ENCODE peak calls at places on chromosomes 11 and 22, in five cellular contexts. T is dorsolateral prefrontal cortex, R is nephron progenitor cell, Y is HL-60, B is pancreas. Z is an unnamed sample.

GRCh38 chr11:1942541-1943260 is 4.4 kb upstream of the MRPL23 start:
- DNase-seq in T (no peak), R (peak; percentile 2), Y (no peak), B (peak; percentile 31), Z (peak; percentile 21)

GRCh38 chr11:10898763-10899541 is 41.1 kb upstream of the ZBED5 start:
- DNase-seq in T (no peak), R (no peak), Y (no peak), B (no peak), Z (peak; percentile 63)

GRCh38 chr11:99368579-99368978 is 347.8 kb downstream of the CNTN5 start:
- DNase-seq in T (no peak), R (no peak), Y (no peak), B (no peak), Z (no peak)

GRCh38 chr11:132312616-132313210 is 942.3 kb downstream of the NTM start:
- DNase-seq in T (no peak), R (peak; percentile 22), Y (peak; percentile 7), B (no peak), Z (no peak)

GRCh38 chr22:18973264-18974031 is 37.4 kb upstream of the PRODH start:
- DNase-seq in T (no peak), R (no peak), Y (no peak), B (no peak), Z (no peak)

GRCh38 chr22:32448980-32449379 is 15.3 kb downstream of the BPIFC start:
- DNase-seq in T (no peak), R (no peak), Y (no peak), B (no peak), Z (no peak)

GRCh38 chr11:75567971-75568370 is 5.9 kb downstream of the SERPINH1 start:
- DNase-seq in T (no peak), R (no peak), Y (no peak), B (no peak), Z (no peak)

GRCh38 chr11:6721343-6721742 is 38.2 kb upstream of the MRPL17 start:
- DNase-seq in T (no peak), R (no peak), Y (no peak), B (no peak), Z (no peak)

GRCh38 chr11:116231540-116231939 is 541.2 kb downstream of the BUD13 start:
- DNase-seq in T (no peak), R (no peak), Y (no peak), B (no peak), Z (no peak)

GRCh38 chr22:21624120-21624879 is 5.5 kb downstream of the YDJC start:
- DNase-seq in T (peak; percentile 57), R (peak; percentile 65), Y (peak; percentile 38), B (peak; percentile 69), Z (no peak)

GRCh38 chr11:105856954-105857353 is 165.1 kb downstream of the MSANTD4 start:
- DNase-seq in T (no peak), R (no peak), Y (no peak), B (no peak), Z (no peak)

GRCh38 chr11:95338430-95338991 is 107.5 kb upstream of the SESN3 start:
- DNase-seq in T (no peak), R (no peak), Y (no peak), B (no peak), Z (no peak)

GRCh38 chr11:117766576-117766975 is 30.4 kb downstream of the DSCAML1 start:
- DNase-seq in T (no peak), R (no peak), Y (no peak), B (no peak), Z (no peak)
- TF ChIP-seq CTCF in T (no peak), R (no peak), Y (no peak), B (no peak), Z (no peak)

GRCh38 chr11:65354265-65355012 is at the start of gene TIGD3:
- DNase-seq in T (peak; percentile 98), R (peak; percentile 99), Y (peak; percentile 95), B (peak; percentile 98), Z (peak; percentile 91)
- TF ChIP-seq CTCF in T (no peak), R (no peak), Y (no peak), B (no peak), Z (no peak)

DNA sequence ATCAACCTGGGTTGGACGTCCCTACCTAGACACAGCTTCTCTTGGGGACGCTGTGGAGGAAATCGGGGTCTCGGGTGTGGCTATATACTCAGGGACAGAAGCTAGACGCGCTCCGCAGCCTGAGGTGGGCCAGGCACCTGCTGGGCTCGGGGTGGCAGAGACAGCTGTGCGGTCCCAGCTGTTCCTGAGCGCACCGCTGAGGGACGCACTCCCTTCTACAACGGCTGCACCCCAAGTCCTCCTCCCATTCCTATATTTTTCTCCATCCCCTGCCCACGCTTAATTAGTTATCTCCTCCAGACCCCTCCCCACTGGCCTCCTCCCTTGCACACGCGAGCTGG is 188 bp upstream of the MTNR1B start:
- DNase-seq in T (no peak), R (no peak), Y (no peak), B (no peak), Z (no peak)
- TF ChIP-seq CTCF in T (no peak), R (no peak), Y (no peak), B (no peak), Z (no peak)

GRCh38 chr11:61126266-61126665 is 24.0 kb downstream of the CD5 start:
- DNase-seq in T (peak; percentile 53), R (no peak), Y (no peak), B (no peak), Z (no peak)
- TF ChIP-seq CTCF in T (no peak), R (no peak), Y (no peak), B (no peak), Z (no peak)

GRCh38 chr22:41813726-41814410 is 13.4 kb downstream of the CCDC134 start:
- DNase-seq in T (no peak), R (no peak), Y (no peak), B (no peak), Z (no peak)
- TF ChIP-seq CTCF in T (no peak), R (no peak), Y (no peak), B (no peak), Z (no peak)

GRCh38 chr11:114586797-114587196 is 8.8 kb downstream of the NXPE4 start:
- DNase-seq in T (no peak), R (no peak), Y (no peak), B (no peak), Z (no peak)
- TF ChIP-seq CTCF in T (no peak), R (no peak), Y (no peak), B (no peak), Z (no peak)

GRCh38 chr11:19867064-19867463 is 154.4 kb downstream of the NAV2 start:
- DNase-seq in T (no peak), R (no peak), Y (no peak), B (no peak), Z (no peak)
- TF ChIP-seq CTCF in T (no peak), R (no peak), Y (no peak), B (no peak), Z (no peak)

DNA sequence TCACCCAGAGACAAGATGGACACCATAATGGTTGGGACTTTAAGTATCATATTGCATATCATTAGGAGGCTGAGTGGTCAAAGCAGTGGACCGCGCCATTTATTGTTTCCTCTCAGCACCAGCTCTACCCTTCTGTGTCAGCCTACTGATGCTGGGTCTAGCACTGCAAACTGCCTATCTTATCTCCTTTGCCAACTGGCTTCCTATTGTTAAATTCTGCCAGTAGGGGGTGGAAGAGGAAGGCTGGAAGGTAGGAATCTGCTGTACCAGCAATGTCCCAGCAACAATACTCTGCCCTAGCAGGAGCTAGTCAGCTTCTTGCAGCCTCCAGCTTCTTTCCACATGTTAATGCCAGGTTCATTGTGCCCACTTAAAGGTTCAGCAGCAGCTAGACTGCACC is 367.1 kb upstream of the PDGFD start:
- DNase-seq in T (no peak), R (no peak), Y (peak; percentile 28), B (no peak), Z (no peak)
- TF ChIP-seq CTCF in T (no peak), R (no peak), Y (no peak), B (no peak), Z (peak; percentile 37)